ENCODE peak calls at places on chromosomes 13 and 19, in eight cellular contexts. H, R, X, J, G, K, A and I are unnamed samples.

GRCh38 chr19:54138777-54139256 is 1.3 kb downstream of the CNOT3 start:
- DNase-seq in K (no peak), H (no peak), R (no peak), X (no peak), J (no peak), G (no peak), A (no peak), I (no peak)

GRCh38 chr13:42740753-42741152 is 40.6 kb upstream of the FAM216B start:
- DNase-seq in A (peak), J (no peak), R (peak), H (no peak), X (peak), G (no peak), K (peak), I (no peak)

GRCh38 chr13:98447881-98448641 is 128.8 kb downstream of the STK24 start:
- DNase-seq in K (peak), H (peak), J (peak), X (no peak), G (no peak), R (peak), A (no peak), I (no peak)

GRCh38 chr19:23547816-23548430 is 139.1 kb downstream of the ZNF675 start:
- DNase-seq in H (no peak), G (no peak), J (no peak), K (no peak), R (no peak), X (no peak), A (no peak), I (no peak)

GRCh38 chr19:31054430-31054829 is 294.8 kb downstream of the TSHZ3 start:
- DNase-seq in R (peak), A (peak), K (no peak), X (no peak), H (peak), J (peak), G (no peak), I (peak)

GRCh38 chr19:4083677-4084546 is 17.2 kb upstream of the ZBTB7A start:
- DNase-seq in X (no peak), J (no peak), K (peak), H (no peak), G (no peak), A (no peak), R (no peak), I (no peak)

GRCh38 chr13:76992548-76993001 is 694 bp downstream of the CLN5 start:
- DNase-seq in X (no peak), J (peak), A (no peak), K (no peak), R (peak), G (peak), H (peak), I (no peak)

GRCh38 chr19:35457173-35457572 is 9.1 kb downstream of the FFAR2 start:
- DNase-seq in G (no peak), X (no peak), K (no peak), J (no peak), A (no peak), R (no peak), H (no peak), I (no peak)

GRCh38 chr19:47493378-47494210 is 9.6 kb upstream of the KPTN start:
- DNase-seq in A (no peak), K (peak), X (no peak), R (no peak), H (no peak), J (no peak), G (no peak), I (no peak)

GRCh38 chr13:20411638-20412342 is 113.9 kb downstream of the CRYL1 start:
- DNase-seq in A (no peak), R (no peak), X (no peak), G (no peak), K (no peak), J (no peak), H (no peak), I (no peak)

GRCh38 chr13:20378721-20379120 is 146.6 kb upstream of the GJB6 start:
- DNase-seq in H (peak), J (no peak), X (no peak), R (no peak), G (no peak), A (no peak), K (no peak), I (no peak)

GRCh38 chr13:50676602-50677001 is 166.9 kb downstream of the DLEU7 start:
- DNase-seq in X (no peak), R (peak), J (peak), A (no peak), K (no peak), G (no peak), H (peak), I (no peak)

GRCh38 chr13:102580552-102581169 is 16.1 kb upstream of the TPP2 start:
- DNase-seq in A (no peak), G (no peak), K (no peak), R (peak), H (peak), X (no peak), J (peak), I (no peak)

GRCh38 chr13:50248537-50249521 is 233.6 kb downstream of the KCNRG start:
- DNase-seq in A (no peak), G (no peak), X (no peak), H (no peak), R (no peak), K (no peak), J (no peak), I (no peak)

GRCh38 chr19:16506961-16507360 is 10.8 kb downstream of the C19orf44 start:
- DNase-seq in R (no peak), H (no peak), A (no peak), G (peak), J (peak), X (no peak), K (no peak), I (no peak)

GRCh38 chr19:47000373-47000772 is 19.3 kb upstream of the NPAS1 start:
- DNase-seq in R (no peak), H (no peak), A (no peak), K (no peak), G (no peak), X (no peak), J (no peak), I (no peak)

GRCh38 chr19:10644351-10645007 is 9.7 kb upstream of the ILF3 start:
- DNase-seq in K (peak), R (peak), G (peak), X (peak), H (peak), J (peak), A (peak), I (peak)

GRCh38 chr19:42099336-42099925 is 23.5 kb downstream of the ZNF574 start:
- DNase-seq in R (no peak), A (no peak), G (no peak), X (no peak), H (peak), J (no peak), K (no peak), I (no peak)

GRCh38 chr13:104773775-104774174 is 1707.6 kb upstream of the SLC10A2 start:
- DNase-seq in G (no peak), R (peak), A (no peak), X (no peak), J (peak), K (no peak), H (no peak), I (no peak)

GRCh38 chr19:41307954-41308449 is 2.0 kb upstream of the CCDC97 start:
- DNase-seq in A (no peak), H (no peak), K (no peak), J (no peak), G (no peak), R (no peak), X (no peak), I (no peak)

GRCh38 chr19:42081584-42082258 is 5.8 kb downstream of the ZNF574 start:
- DNase-seq in G (no peak), X (no peak), R (peak), A (no peak), H (no peak), J (peak), K (no peak), I (no peak)

GRCh38 chr19:53927745-53928144 is 18.7 kb downstream of the CACNG7 start:
- DNase-seq in K (no peak), J (peak), G (no peak), R (peak), H (peak), A (peak), X (peak), I (peak)

GRCh38 chr19:46124638-46125115 is at the start of gene IGFL3:
- DNase-seq in G (no peak), H (no peak), R (no peak), A (no peak), K (no peak), J (peak), X (no peak), I (no peak)

GRCh38 chr13:45928843-45929242 is 77.3 kb upstream of the SIAH3 start:
- DNase-seq in G (no peak), J (no peak), X (no peak), R (peak), A (no peak), K (no peak), H (no peak), I (no peak)

GRCh38 chr13:31110617-31111016 is 51.1 kb downstream of the HSPH1 start:
- DNase-seq in X (no peak), K (peak), R (no peak), A (no peak), G (no peak), H (no peak), J (no peak), I (no peak)

GRCh38 chr19:46392837-46393236 is 20.5 kb downstream of the CCDC8 start:
- DNase-seq in H (no peak), A (no peak), K (no peak), J (no peak), R (peak), G (no peak), X (no peak), I (no peak)

GRCh38 chr13:53198017-53198416 is 169.4 kb downstream of the OLFM4 start:
- DNase-seq in K (no peak), R (no peak), G (no peak), A (no peak), J (no peak), X (no peak), H (no peak), I (no peak)

GRCh38 chr19:38284422-38284821 is 19.6 kb upstream of the C19orf33 start:
- DNase-seq in H (no peak), R (no peak), J (no peak), K (no peak), X (no peak), A (no peak), G (no peak), I (no peak)

GRCh38 chr19:44803442-44804428 is 5.2 kb upstream of the BCAM start:
- DNase-seq in X (no peak), J (no peak), H (no peak), R (no peak), K (no peak), A (no peak), G (peak), I (no peak)

GRCh38 chr13:53285896-53286430 is 257.4 kb downstream of the OLFM4 start:
- DNase-seq in R (no peak), J (no peak), X (no peak), G (no peak), H (no peak), K (no peak), A (no peak), I (no peak)

GRCh38 chr19:752652-753517 is 2.0 kb downstream of the MISP start:
- DNase-seq in H (no peak), J (peak), K (peak), A (no peak), X (no peak), R (peak), G (no peak), I (peak)

GRCh38 chr13:27300941-27301586 is 30.4 kb downstream of the RASL11A start:
- DNase-seq in G (no peak), A (no peak), X (no peak), J (no peak), K (no peak), R (no peak), H (no peak), I (no peak)

GRCh38 chr13:75656590-75656989 is 20.5 kb downstream of the LMO7 start:
- DNase-seq in R (peak), A (no peak), G (no peak), J (no peak), H (no peak), K (no peak), X (no peak), I (no peak)

GRCh38 chr19:5478925-5479588 is 23.8 kb downstream of the ZNRF4 start:
- DNase-seq in A (no peak), X (no peak), J (no peak), G (no peak), H (no peak), R (no peak), K (no peak), I (no peak)

GRCh38 chr19:5479958-5480357 is 24.7 kb downstream of the ZNRF4 start:
- DNase-seq in X (no peak), G (no peak), K (no peak), R (no peak), J (no peak), A (no peak), H (no peak), I (no peak)

GRCh38 chr19:5478241-5478924 is 23.2 kb downstream of the ZNRF4 start:
- DNase-seq in R (no peak), X (no peak), J (no peak), G (no peak), H (no peak), K (no peak), A (no peak), I (no peak)

GRCh38 chr19:5481957-5482356 is 26.7 kb downstream of the ZNRF4 start:
- DNase-seq in J (no peak), G (no peak), H (no peak), A (no peak), X (no peak), R (no peak), K (no peak), I (no peak)

DNA sequence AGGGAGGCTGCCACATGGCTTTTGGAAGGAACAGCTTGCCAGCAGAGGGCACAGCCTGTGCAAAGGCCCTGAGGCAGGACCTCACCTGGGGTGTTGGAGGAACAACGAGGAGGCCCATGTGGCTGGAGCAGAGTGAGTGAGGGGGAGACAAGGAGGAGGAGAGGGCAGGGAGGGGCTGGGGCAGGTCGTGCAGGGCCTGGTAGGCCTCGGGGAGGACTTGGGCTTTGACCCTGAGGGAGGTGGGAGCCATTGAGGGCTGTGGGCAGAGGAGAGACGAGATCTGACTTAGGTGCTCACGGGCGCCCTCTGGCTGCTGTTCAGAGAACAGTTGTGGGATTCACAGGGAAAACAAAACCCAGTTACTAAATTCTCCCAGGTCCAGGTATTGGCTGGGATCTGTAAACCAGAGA is 25.2 kb downstream of the ZNRF4 start:
- DNase-seq in K (no peak), J (no peak), H (peak), X (no peak), A (no peak), R (peak), G (no peak), I (no peak)
- TF ChIP-seq CTCF in K (peak), J (peak), H (peak), X (peak), A (peak), R (peak), G (peak), I (peak)

GRCh38 chr13:84896128-84896527 is 903.1 kb downstream of the SLITRK6 start:
- DNase-seq in A (peak), H (peak), G (no peak), R (peak), K (no peak), J (peak), X (peak), I (peak)

GRCh38 chr13:84894749-84895148 is 904.5 kb downstream of the SLITRK6 start:
- DNase-seq in H (peak), A (no peak), R (no peak), G (no peak), K (no peak), J (no peak), X (no peak), I (no peak)
- TF ChIP-seq CTCF in H (peak), A (no peak), R (no peak), G (no peak), K (no peak), J (no peak), X (peak), I (no peak)

DNA sequence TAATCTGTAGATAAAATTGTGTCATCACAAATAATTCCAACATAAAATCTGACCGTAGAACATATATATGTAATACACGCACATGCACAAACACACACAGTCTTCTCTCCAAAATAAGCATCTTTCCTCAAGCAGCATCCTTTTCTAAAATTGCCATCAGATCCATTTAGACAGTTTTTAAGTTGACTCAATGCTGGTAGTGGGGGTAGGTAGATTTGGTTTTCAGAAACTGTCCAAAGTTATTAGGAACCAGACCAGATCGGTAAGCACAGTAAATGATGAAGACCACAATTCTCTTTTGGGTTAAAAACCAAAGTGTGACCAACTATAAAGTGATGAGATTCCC is 64.6 kb downstream of the SERP2 start:
- DNase-seq in R (no peak), J (no peak), K (no peak), G (no peak), X (no peak), H (no peak), A (no peak), I (no peak)
- TF ChIP-seq CTCF in R (no peak), J (no peak), K (no peak), G (no peak), X (peak), H (peak), A (no peak), I (peak)

GRCh38 chr19:18401580-18402112 is 4.2 kb upstream of the LRRC25 start:
- DNase-seq in K (peak), X (no peak), A (no peak), J (peak), H (peak), R (peak), G (no peak), I (no peak)
- TF ChIP-seq CTCF in K (peak), X (no peak), A (peak), J (peak), H (peak), R (peak), G (no peak), I (peak)

GRCh38 chr19:49913720-49914119 is 15.3 kb upstream of the ATF5 start:
- DNase-seq in R (no peak), H (no peak), X (no peak), G (no peak), A (no peak), J (no peak), K (no peak), I (no peak)

GRCh38 chr19:49918089-49918488 is 10.9 kb upstream of the ATF5 start:
- DNase-seq in X (no peak), K (no peak), J (no peak), H (no peak), A (no peak), R (no peak), G (no peak), I (no peak)

GRCh38 chr19:49915271-49915670 is 13.7 kb upstream of the ATF5 start:
- DNase-seq in H (no peak), J (no peak), G (no peak), R (no peak), A (no peak), X (no peak), K (no peak), I (no peak)

GRCh38 chr19:49920624-49921363 is 8.2 kb upstream of the ATF5 start:
- DNase-seq in X (no peak), A (no peak), R (no peak), K (peak), G (no peak), J (no peak), H (no peak), I (no peak)

DNA sequence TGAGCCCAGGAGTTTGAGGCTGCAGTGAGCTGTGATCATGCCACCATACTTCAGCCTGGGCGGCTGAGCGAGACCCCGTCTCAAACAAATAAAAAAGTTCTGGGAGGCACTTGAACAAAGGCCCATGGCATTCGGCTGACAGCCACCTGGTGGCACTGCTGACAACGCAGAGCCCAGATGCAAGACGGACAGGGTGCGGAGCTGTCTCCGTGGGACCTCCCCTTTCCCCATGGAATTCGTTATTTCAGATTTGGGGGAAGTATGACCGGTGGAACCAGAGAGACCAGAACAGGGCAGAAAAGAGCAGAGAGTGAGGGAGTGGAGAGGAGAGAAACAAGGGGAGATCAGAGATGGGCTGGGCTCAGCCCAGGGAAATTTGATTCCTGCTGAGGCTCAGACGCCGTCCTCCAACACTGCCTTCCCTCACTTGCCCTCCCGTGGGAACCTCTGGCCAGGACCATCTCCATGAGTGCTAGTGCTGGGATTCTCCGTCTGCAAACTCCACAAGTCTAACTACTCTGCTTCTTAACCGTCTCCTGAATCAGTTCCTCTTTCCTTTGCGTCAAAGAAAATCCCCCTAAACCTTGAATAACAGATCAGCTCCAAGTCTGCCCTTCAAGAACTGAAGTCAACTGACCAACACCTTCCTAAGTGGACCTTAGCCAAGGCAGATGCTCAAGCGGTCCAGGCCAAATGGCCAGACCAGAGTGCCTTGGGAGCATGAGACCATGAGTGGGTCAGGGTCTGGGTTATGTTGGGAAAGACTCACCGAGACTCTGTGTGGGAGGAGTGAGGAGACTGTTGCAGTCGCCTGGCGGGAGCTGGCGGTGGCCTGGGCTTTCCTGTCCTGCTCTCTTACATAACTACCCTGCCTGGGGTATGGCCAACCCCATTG is 11.9 kb upstream of the ATF5 start:
- DNase-seq in A (no peak), K (no peak), G (no peak), J (no peak), R (no peak), X (no peak), H (peak), I (no peak)
- TF ChIP-seq CTCF in A (no peak), K (no peak), G (no peak), J (no peak), R (no peak), X (no peak), H (peak), I (peak)